ENCODE peak calls at places on chromosomes 12 and 14, in four cellular contexts. D is myocyte, L is RPMI7951, J is hypothalamus. X is an unnamed sample.

GRCh38 chr12:131176266-131176665 is 222.6 kb downstream of the ADGRD1 start:
- DNase-seq in J (no peak), L (no peak), D (no peak), X (no peak)

GRCh38 chr14:74257078-74257987 is 18.1 kb downstream of the VSX2 start:
- DNase-seq in J (no peak), L (peak; percentile 81), D (peak; percentile 33), X (peak; percentile 75)

GRCh38 chr12:112761366-112761986 is 30.1 kb upstream of the RPH3A start:
- DNase-seq in D (no peak), J (no peak), L (no peak), X (no peak)

GRCh38 chr12:90883456-90883855 is 71.5 kb downstream of the CCER1 start:
- DNase-seq in L (no peak), J (no peak), D (no peak), X (no peak)

GRCh38 chr14:67268456-67269115 is 27.4 kb downstream of the PALS1 start:
- DNase-seq in L (peak; percentile 53), J (no peak), D (no peak), X (peak; percentile 31)

GRCh38 chr12:12999276-12999958 is 648 bp downstream of the HEBP1 start:
- DNase-seq in L (peak; percentile 9), D (no peak), J (no peak), X (no peak)

GRCh38 chr12:30154996-30155730 is 371.4 kb upstream of the TMTC1 start:
- DNase-seq in L (no peak), D (no peak), J (no peak), X (peak; percentile 4)

GRCh38 chr12:53963434-53964314 is 9.0 kb downstream of the HOXC12 start:
- DNase-seq in L (no peak), D (no peak), J (no peak), X (no peak)

GRCh38 chr12:117092511-117092780 is 6.8 kb downstream of the TESC start:
- DNase-seq in J (no peak), D (no peak), L (no peak), X (no peak)

GRCh38 chr12:57545809-57546437 is 1.1 kb downstream of the DCTN2 start:
- DNase-seq in J (no peak), D (no peak), L (no peak), X (no peak)

GRCh38 chr14:93304771-93305170 is 28.1 kb downstream of the BTBD7 start:
- DNase-seq in J (no peak), L (no peak), D (no peak), X (no peak)

X was measured in M059J.